ENCODE peak calls at places on chromosomes 7 and 10, in ten cellular contexts. K is left ventricle myocardium inferior, R is Panc1, G is upper lobe of right lung, L is IMR-90, Z is gastrocnemius medialis, Y is GM23248, J is HCT116, H is small intestine, T is aorta. F is an unnamed sample.

GRCh38 chr10:92688927-92689662 is 660 bp upstream of the HHEX start:
- DNase-seq in K (no peak), R (no peak), G (no peak), L (peak), Z (no peak), Y (peak), J (no peak), H (no peak), T (peak), F (peak)

GRCh38 chr10:30384791-30385201 is 35.7 kb upstream of the MTPAP start:
- DNase-seq in K (no peak), R (peak), G (peak), L (peak), Z (no peak), Y (peak), J (peak), H (peak), T (no peak), F (no peak)

GRCh38 chr10:20991526-20991925 is 94.4 kb upstream of the NEBL start:
- DNase-seq in K (no peak), R (no peak), G (no peak), L (no peak), Z (no peak), Y (no peak), J (no peak), H (no peak), T (no peak), F (no peak)

GRCh38 chr10:124066744-124067714 is 26.4 kb downstream of the CHST15 start:
- DNase-seq in K (no peak), R (no peak), G (no peak), L (no peak), Z (no peak), Y (no peak), J (no peak), H (no peak), T (peak), F (no peak)

GRCh38 chr7:29877196-29877595 is 70.9 kb downstream of the WIPF3 start:
- DNase-seq in K (no peak), R (no peak), G (no peak), L (no peak), Z (no peak), Y (peak), J (no peak), H (no peak), T (no peak), F (no peak)

GRCh38 chr10:47318706-47319105 is 3.5 kb upstream of the GDF2 start:
- DNase-seq in K (no peak), R (no peak), G (peak), L (no peak), Z (no peak), Y (no peak), J (peak), H (no peak), T (no peak), F (no peak)

GRCh38 chr7:15686957-15687644 is 618 bp upstream of the MEOX2 start:
- DNase-seq in K (peak), R (no peak), G (no peak), L (no peak), Z (no peak), Y (peak), J (no peak), H (no peak), T (no peak), F (no peak)

GRCh38 chr10:124175701-124176100 is 82.3 kb upstream of the CHST15 start:
- DNase-seq in K (no peak), R (no peak), G (no peak), L (no peak), Z (no peak), Y (no peak), J (no peak), H (no peak), T (no peak), F (no peak)

GRCh38 chr10:52135101-52135500 is 179.0 kb upstream of the DKK1 start:
- DNase-seq in K (no peak), R (no peak), G (no peak), L (no peak), Z (no peak), Y (no peak), J (no peak), H (no peak), T (no peak), F (no peak)

GRCh38 chr10:95388539-95388938 is 97.7 kb upstream of the PDLIM1 start:
- DNase-seq in K (no peak), R (no peak), G (no peak), L (no peak), Z (no peak), Y (no peak), J (no peak), H (peak), T (peak), F (peak)

GRCh38 chr7:113921363-113921762 is 2.6 kb upstream of the PPP1R3A start:
- DNase-seq in K (no peak), R (no peak), G (no peak), L (no peak), Z (no peak), Y (no peak), J (no peak), H (no peak), T (no peak), F (no peak)

GRCh38 chr10:58237014-58237830 is 30.5 kb downstream of the IPMK start:
- DNase-seq in K (no peak), R (peak), G (no peak), L (peak), Z (no peak), Y (peak), J (peak), H (no peak), T (no peak), F (no peak)

GRCh38 chr7:8065356-8065813 is 96.8 kb downstream of the GLCCI1 start:
- DNase-seq in K (no peak), R (no peak), G (no peak), L (peak), Z (no peak), Y (peak), J (no peak), H (no peak), T (no peak), F (no peak)
- H3K27ac ChIP-seq in K (no peak), R (no peak), G (no peak), L (no peak), Z (no peak), Y (peak), J (no peak), H (no peak), T (peak), F (no peak)

DNA sequence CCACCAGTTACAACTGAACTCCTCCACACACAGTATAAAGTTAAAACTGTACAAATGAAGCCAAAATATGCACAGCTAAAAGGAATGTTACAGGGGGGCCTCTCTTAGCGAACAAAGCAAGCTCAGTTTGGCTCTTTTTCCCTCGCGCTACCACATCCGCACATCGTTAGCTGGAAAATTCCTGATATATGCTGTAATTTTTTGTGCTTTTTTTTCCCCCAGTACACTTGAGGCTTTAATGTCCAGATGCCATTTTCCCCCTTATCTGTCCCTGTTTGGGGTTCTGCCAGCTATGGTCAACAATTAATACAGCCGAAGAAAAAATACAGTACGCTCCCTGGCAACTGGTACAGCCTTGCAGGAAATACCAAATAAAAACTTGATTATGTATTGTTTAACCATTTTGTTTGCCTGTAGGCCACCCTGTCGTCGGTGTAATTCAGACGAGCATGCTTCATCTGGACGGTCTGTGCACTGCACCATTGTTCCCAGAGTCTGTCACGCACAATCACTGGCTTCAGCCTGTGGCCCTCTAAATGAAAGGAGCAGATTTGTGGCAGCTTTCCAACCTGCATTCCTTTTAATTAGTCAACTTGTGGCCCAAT is 108.1 kb upstream of the FAM133B start:
- DNase-seq in K (peak), R (peak), G (no peak), L (peak), Z (no peak), Y (peak), J (peak), H (peak), T (no peak), F (no peak)
- H3K27ac ChIP-seq in K (peak), R (peak), G (peak), L (peak), Z (peak), Y (peak), J (peak), H (peak), T (no peak), F (peak)

DNA sequence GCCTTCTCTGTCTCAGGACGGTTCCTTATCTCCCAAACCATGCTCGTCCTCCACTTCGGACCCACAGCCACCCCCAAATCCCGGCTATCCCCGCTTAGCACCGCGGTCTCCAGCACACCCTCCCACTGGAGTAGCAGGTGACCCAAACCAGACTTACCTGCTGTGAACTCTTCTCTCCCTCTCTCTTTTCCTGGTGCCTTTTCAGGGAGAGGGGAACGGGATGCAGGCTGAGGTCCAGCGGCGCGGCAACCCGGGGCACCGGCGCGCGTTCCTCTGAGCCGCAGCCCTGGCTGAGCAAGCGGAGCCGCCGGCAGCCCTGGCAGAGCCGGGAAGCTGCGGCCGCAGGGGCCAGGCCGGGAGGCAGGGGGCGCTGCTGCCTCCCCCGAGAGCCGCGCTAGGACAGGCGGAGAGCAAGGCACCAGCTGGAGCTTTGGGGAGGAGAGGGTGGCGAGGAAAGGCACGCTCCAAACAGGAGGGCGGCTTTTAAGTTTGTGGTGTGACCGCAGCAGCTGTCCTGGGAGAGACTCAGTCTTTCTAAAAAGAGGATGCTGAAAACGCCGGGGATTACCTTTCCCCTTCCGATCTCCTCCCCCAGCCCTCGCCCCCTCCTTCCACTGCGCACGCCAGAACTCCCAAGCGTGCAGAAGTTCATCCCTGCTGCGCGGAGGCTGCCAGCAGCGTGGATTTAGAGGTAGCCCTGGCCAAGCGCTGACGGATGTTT is at the start of gene SEMA3D:
- DNase-seq in K (peak), R (no peak), G (peak), L (peak), Z (peak), Y (peak), J (peak), H (peak), T (peak), F (peak)
- H3K27ac ChIP-seq in K (peak), R (peak), G (peak), L (peak), Z (no peak), Y (peak), J (no peak), H (peak), T (peak), F (no peak)

DNA sequence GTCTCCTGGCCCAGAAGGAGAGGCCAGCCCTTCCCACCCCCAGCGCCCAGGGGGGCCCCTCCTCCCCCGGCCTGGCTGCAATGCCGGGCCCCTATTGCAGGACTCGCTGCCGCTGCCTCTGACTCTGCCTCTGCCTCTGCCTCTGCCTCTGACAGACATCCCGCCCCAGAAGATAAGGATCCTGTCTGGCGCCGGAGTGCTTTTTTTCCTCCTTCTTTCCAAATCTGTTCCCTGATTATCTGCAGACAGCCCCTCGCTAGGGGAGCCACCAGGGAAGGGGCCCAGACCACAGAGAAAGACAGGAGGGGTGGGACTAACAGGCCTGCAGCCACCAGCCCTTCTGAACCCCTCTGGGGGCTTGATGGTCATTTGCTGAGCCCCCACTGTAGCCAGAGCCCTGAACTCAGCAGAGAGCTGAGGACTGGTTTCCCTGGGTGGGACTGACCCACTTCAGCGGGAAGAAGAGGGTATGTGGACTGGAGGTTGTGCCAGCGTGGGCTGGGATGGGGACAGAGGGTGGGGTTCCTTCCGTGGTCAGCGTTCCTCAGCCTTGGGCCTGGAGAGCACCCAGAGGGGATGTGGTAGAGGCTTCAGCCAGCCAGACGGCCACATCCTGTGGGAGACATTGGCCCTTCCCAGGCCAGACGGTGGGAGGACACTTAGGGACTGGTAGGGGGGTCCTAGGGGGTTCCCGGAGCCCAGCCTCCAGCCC is 22.8 kb downstream of the UNC5B start:
- DNase-seq in K (peak), R (no peak), G (peak), L (peak), Z (no peak), Y (peak), J (no peak), H (no peak), T (peak), F (no peak)
- H3K27ac ChIP-seq in K (peak), R (no peak), G (peak), L (peak), Z (no peak), Y (peak), J (no peak), H (peak), T (no peak), F (peak)

GRCh38 chr7:56045796-56046195 is 5.4 kb downstream of the PSPH start:
- DNase-seq in K (no peak), R (no peak), G (no peak), L (no peak), Z (no peak), Y (no peak), J (no peak), H (no peak), T (no peak), F (peak)
- H3K27ac ChIP-seq in K (no peak), R (no peak), G (no peak), L (no peak), Z (no peak), Y (no peak), J (no peak), H (no peak), T (no peak), F (peak)

GRCh38 chr7:94621120-94621519 is 34.8 kb downstream of the SGCE start:
- DNase-seq in K (no peak), R (no peak), G (no peak), L (no peak), Z (no peak), Y (no peak), J (no peak), H (no peak), T (no peak), F (no peak)
- H3K27ac ChIP-seq in K (peak), R (no peak), G (no peak), L (no peak), Z (peak), Y (peak), J (peak), H (no peak), T (no peak), F (no peak)

DNA sequence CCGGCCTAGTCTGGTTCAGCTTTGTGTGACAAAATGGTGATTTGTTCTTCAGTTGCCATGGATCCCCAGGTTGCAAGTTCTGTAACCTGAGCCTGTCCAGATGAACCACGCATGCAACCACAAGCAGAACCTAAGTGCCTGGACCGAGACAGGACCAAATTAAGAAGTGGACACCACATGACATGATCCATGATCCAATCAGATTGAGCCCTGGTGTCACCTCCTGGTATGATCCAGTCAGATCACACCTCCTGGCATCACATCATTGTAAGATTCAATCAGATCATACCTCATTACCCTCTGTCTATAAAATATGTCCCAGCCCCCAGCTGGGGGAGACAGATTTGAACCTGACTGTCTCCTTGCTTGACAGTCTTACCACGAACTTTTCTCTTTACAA is 70.0 kb downstream of the MALSU1 start:
- DNase-seq in K (no peak), R (no peak), G (no peak), L (no peak), Z (no peak), Y (no peak), J (no peak), H (no peak), T (no peak), F (no peak)
- H3K27ac ChIP-seq in K (no peak), R (no peak), G (no peak), L (no peak), Z (no peak), Y (no peak), J (no peak), H (no peak), T (no peak), F (no peak)

DNA sequence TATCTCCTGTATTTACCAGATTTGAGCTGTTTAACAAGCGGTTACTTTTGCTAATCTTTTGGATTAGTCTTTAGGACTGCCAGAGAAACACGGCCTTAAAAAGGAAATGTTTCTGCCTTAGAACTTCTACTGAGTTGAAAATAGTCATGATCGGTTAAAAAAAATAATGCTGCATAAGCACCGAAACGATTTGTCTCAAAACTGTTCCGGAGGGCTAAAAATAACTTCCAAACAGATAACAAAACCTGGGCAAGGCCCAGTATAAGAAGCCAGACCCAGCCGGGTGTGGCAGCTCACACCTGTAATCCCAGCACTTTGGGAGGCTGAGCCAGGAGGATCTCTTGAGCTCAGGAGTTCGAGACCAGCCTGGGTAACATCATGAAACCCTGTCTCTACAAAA is 43.4 kb upstream of the CYTH3 start:
- DNase-seq in K (no peak), R (no peak), G (no peak), L (no peak), Z (no peak), Y (no peak), J (no peak), H (no peak), T (no peak), F (no peak)
- H3K27ac ChIP-seq in K (peak), R (no peak), G (no peak), L (no peak), Z (peak), Y (no peak), J (no peak), H (peak), T (peak), F (no peak)

F was measured in left lung.